ENCODE peak calls at places on chromosomes 2 and 18, in four cellular contexts. E, F, Q and K are unnamed samples.
A peak's percentile ranks its signal among the peaks of the same experiment; 100 is the strongest.

GRCh38 chr2:240966457-240966905 is 31.9 kb upstream of the SNED1 start:
- DNase-seq in F (no peak), Q (no peak), E (no peak), K (no peak)

GRCh38 chr2:237159006-237159897 is 73.6 kb downstream of the COPS8 start:
- DNase-seq in Q (no peak), E (no peak), F (no peak), K (no peak)

GRCh38 chr2:75310915-75311314 is 111.6 kb upstream of the TACR1 start:
- DNase-seq in F (no peak), E (no peak), Q (no peak), K (no peak)

GRCh38 chr2:133240505-133241230 is 327.6 kb downstream of the NCKAP5 start:
- DNase-seq in Q (no peak), F (peak; percentile 49), E (no peak), K (no peak)

GRCh38 chr2:67216103-67216502 is 181.0 kb upstream of the ETAA1 start:
- DNase-seq in Q (no peak), F (no peak), E (no peak), K (no peak)

GRCh38 chr2:88554189-88554588 is 73.1 kb downstream of the EIF2AK3 start:
- DNase-seq in E (no peak), Q (no peak), F (peak; percentile 31), K (no peak)

GRCh38 chr2:16763493-16763899 is 97.9 kb upstream of the CYRIA start:
- DNase-seq in Q (no peak), F (no peak), E (no peak), K (no peak)

GRCh38 chr2:240601831-240602160 is 15.3 kb downstream of the CAPN10 start:
- DNase-seq in F (no peak), E (no peak), Q (no peak), K (peak; percentile 84)

GRCh38 chr2:168686485-168687191 is 115.8 kb upstream of the NOSTRIN start:
- DNase-seq in F (no peak), E (peak; percentile 60), Q (no peak), K (no peak)

GRCh38 chr2:134852518-134852917 is 14.1 kb downstream of the ACMSD start:
- DNase-seq in F (no peak), E (no peak), Q (no peak), K (no peak)

GRCh38 chr2:202530038-202530437 is 104.7 kb upstream of the FAM117B start:
- DNase-seq in Q (no peak), F (no peak), E (peak; percentile 64), K (no peak)

GRCh38 chr2:218395456-218395825 is 4.2 kb upstream of the CTDSP1 start:
- DNase-seq in F (no peak), Q (no peak), E (no peak), K (no peak)

GRCh38 chr2:64453710-64454315 is at the start of gene LGALSL:
- DNase-seq in F (peak; percentile 84), Q (peak; percentile 79), E (peak; percentile 11), K (peak; percentile 92)

GRCh38 chr2:184551631-184552030 is 46.7 kb upstream of the ZNF804A start:
- DNase-seq in E (no peak), F (no peak), Q (no peak), K (no peak)

GRCh38 chr2:172458561-172459124 is 31.3 kb downstream of the ITGA6 start:
- DNase-seq in F (no peak), Q (no peak), E (no peak), K (no peak)

GRCh38 chr18:7812431-7813063 is 245.4 kb downstream of the PTPRM start:
- DNase-seq in E (peak; percentile 65), Q (no peak), F (peak; percentile 68), K (no peak)

GRCh38 chr18:50754297-50754696 is 65.5 kb downstream of the MRO start:
- DNase-seq in Q (no peak), E (no peak), F (no peak), K (no peak)

GRCh38 chr2:144510206-144510991 is 9.5 kb downstream of the ZEB2 start:
- DNase-seq in E (peak; percentile 85), F (peak; percentile 79), Q (no peak), K (no peak)

GRCh38 chr2:33272001-33272400 is 204.4 kb upstream of the RASGRP3 start:
- DNase-seq in E (peak; percentile 38), F (no peak), Q (no peak), K (no peak)

GRCh38 chr2:168566974-168567650 is 111.0 kb downstream of the CERS6 start:
- DNase-seq in Q (no peak), F (no peak), E (no peak), K (no peak)

GRCh38 chr2:46555011-46555410 is 75.6 kb downstream of the TMEM247 start:
- DNase-seq in Q (no peak), F (peak; percentile 25), E (no peak), K (no peak)